ENCODE peak calls at places on chromosomes 2 and 18, in six cellular contexts. K, L, B, Y, A and Z are unnamed samples.

GRCh38 chr2:108194409-108195132 is 45.2 kb upstream of the SULT1C3 start:
- DNase-seq in A (no peak), L (no peak), Y (no peak), B (no peak), K (no peak), Z (no peak)

GRCh38 chr2:241636182-241636982 is 576 bp downstream of the THAP4 start:
- DNase-seq in K (peak), A (peak), Y (no peak), L (peak), B (no peak), Z (no peak)

GRCh38 chr18:49161627-49162026 is 210.9 kb upstream of the SMAD7 start:
- DNase-seq in B (no peak), A (no peak), K (no peak), L (peak), Y (peak), Z (no peak)

GRCh38 chr2:56192664-56193305 is 9.0 kb downstream of the CCDC85A start:
- DNase-seq in L (no peak), K (no peak), B (no peak), Y (no peak), A (no peak), Z (no peak)

GRCh38 chr2:105812180-105813044 is 67.7 kb downstream of the NCK2 start:
- DNase-seq in A (no peak), Y (peak), B (no peak), K (peak), L (peak), Z (peak)

GRCh38 chr2:122203523-122203922 is 448.1 kb downstream of the TSN start:
- DNase-seq in L (peak), B (no peak), A (no peak), Y (peak), K (peak), Z (peak)

GRCh38 chr2:43363086-43363485 is 136.7 kb upstream of the ZFP36L2 start:
- DNase-seq in Y (no peak), A (no peak), L (no peak), B (no peak), K (no peak), Z (no peak)

GRCh38 chr2:152755029-152755428 is 36.6 kb downstream of the ARL6IP6 start:
- DNase-seq in Y (no peak), B (no peak), A (no peak), K (peak), L (no peak), Z (no peak)

DNA sequence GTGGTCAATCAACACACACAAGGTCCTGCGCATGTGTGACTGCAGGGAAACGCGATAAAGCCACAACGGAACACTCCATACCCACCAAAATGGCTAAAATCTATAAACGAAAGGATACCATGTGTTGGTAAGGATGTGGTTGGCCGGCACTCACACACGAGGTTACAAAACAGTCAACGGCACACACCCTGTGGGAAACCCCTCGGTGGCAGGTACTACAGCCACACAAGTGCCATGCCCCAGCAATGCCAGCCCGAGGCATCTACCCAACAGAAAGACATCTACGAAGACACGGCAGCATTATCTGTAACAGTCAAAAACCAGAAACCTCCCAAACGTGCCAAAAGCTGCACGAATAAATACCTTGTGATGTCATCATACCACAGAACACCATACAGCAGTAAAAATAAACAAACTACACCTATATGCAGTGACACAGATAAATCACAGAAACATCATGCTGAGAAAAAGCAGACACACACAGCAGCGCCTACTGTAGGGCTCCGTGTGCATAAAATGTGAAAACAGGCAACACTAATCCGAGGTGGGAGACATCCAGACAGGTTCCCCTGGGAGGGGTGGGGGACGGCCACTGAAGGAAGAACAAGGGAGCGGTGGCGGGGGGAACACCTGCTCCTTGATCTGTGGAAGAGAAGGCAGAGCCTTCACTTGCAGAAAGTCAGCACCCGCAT is 36.7 kb downstream of the HDAC4 start:
- DNase-seq in A (no peak), L (no peak), B (no peak), K (no peak), Y (no peak), Z (no peak)
- TF ChIP-seq CTCF in A (no peak), L (no peak), B (no peak), K (peak), Y (no peak), Z (no peak)

GRCh38 chr2:233107011-233107410 is 46.9 kb downstream of the INPP5D start:
- DNase-seq in K (no peak), B (no peak), L (no peak), A (no peak), Y (no peak), Z (no peak)
- H3K4me3 ChIP-seq in K (no peak), B (no peak), L (no peak), A (no peak), Y (no peak), Z (no peak)

GRCh38 chr2:128420131-128420530 is 101.5 kb upstream of the HS6ST1 start:
- DNase-seq in K (no peak), L (no peak), Y (no peak), A (peak), B (no peak), Z (no peak)
- TF ChIP-seq CTCF in K (no peak), L (no peak), Y (no peak), A (no peak), B (no peak), Z (no peak)

DNA sequence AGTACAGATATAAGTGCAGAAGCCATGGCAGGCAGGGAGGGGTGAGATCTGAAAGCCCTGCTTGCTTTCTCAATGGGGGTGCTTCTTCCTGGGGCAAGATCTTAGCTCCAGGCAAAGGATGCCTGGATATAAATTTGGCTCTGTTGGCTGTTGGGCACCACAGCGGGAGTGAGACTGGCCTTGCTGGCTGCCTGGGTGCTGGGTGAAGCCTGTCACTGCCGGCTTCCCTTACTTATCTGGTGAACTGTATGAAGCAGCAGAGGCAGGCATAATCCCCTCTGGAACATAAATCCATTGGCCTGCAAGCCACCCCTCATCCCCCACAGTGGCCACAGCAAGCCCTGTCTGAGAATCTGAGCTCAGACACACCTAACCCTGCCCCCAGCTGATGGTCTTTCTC is 27.4 kb upstream of the SP140L start:
- DNase-seq in Y (no peak), K (no peak), B (no peak), A (no peak), L (no peak), Z (no peak)
- H3K4me3 ChIP-seq in Y (no peak), K (no peak), B (no peak), A (no peak), L (no peak), Z (no peak)